ENCODE peak calls at places on chromosome 16, in five cellular contexts. One of them, this sample, is unnamed.

GRCh38 chr16:22641030-22641671 is 130.5 kb downstream of the NPIPB5 start:
- DNase-seq in lung microvascular endothelial cell: peak; percentile 67
- DNase-seq in DND-41: peak; percentile 49
- DNase-seq in AML-193: peak; percentile 32
- DNase-seq in RPMI7951: peak; percentile 41
- DNase-seq in this sample: no peak

GRCh38 chr16:69187387-69187890 is 475 bp downstream of the SNTB2 start:
- DNase-seq in AML-193: no peak
- DNase-seq in DND-41: peak; percentile 50
- DNase-seq in RPMI7951: peak; percentile 40
- DNase-seq in lung microvascular endothelial cell: peak; percentile 53
- DNase-seq in this sample: no peak

GRCh38 chr16:31455601-31456314 is 3.5 kb upstream of the ARMC5 start:
- DNase-seq in DND-41: peak; percentile 57
- DNase-seq in lung microvascular endothelial cell: peak; percentile 65
- DNase-seq in AML-193: peak; percentile 20
- DNase-seq in RPMI7951: no peak
- DNase-seq in this sample: no peak

GRCh38 chr16:65306313-65306712 is 184.4 kb upstream of the CDH11 start:
- DNase-seq in DND-41: no peak
- DNase-seq in AML-193: no peak
- DNase-seq in RPMI7951: no peak
- DNase-seq in lung microvascular endothelial cell: no peak
- DNase-seq in this sample: no peak

GRCh38 chr16:85399583-85400284 is 213.4 kb upstream of the GSE1 start:
- DNase-seq in DND-41: peak; percentile 16
- DNase-seq in RPMI7951: no peak
- DNase-seq in AML-193: no peak
- DNase-seq in lung microvascular endothelial cell: no peak
- DNase-seq in this sample: no peak

GRCh38 chr16:17194190-17194780 is 276.5 kb downstream of the XYLT1 start:
- DNase-seq in AML-193: no peak
- DNase-seq in lung microvascular endothelial cell: peak; percentile 23
- DNase-seq in RPMI7951: no peak
- DNase-seq in DND-41: peak; percentile 36
- DNase-seq in this sample: no peak

GRCh38 chr16:6009151-6009550 is 911.6 kb upstream of the EEF2KMT start:
- DNase-seq in lung microvascular endothelial cell: no peak
- DNase-seq in AML-193: no peak
- DNase-seq in DND-41: no peak
- DNase-seq in RPMI7951: no peak
- DNase-seq in this sample: no peak

GRCh38 chr16:68400083-68400923 is 48.0 kb downstream of the SMPD3 start:
- DNase-seq in lung microvascular endothelial cell: no peak
- DNase-seq in RPMI7951: no peak
- DNase-seq in DND-41: peak; percentile 34
- DNase-seq in AML-193: no peak
- DNase-seq in this sample: no peak

GRCh38 chr16:55543470-55543869 is 23.0 kb upstream of the CAPNS2 start:
- DNase-seq in AML-193: no peak
- DNase-seq in lung microvascular endothelial cell: peak; percentile 34
- DNase-seq in DND-41: no peak
- DNase-seq in RPMI7951: peak; percentile 35
- DNase-seq in this sample: no peak

GRCh38 chr16:2969545-2970521 is 685 bp downstream of the PAQR4 start:
- DNase-seq in lung microvascular endothelial cell: peak; percentile 32
- DNase-seq in AML-193: peak; percentile 78
- DNase-seq in DND-41: peak; percentile 88
- DNase-seq in RPMI7951: peak; percentile 55
- DNase-seq in this sample: peak; percentile 22

GRCh38 chr16:65123846-65124513 is 2.1 kb upstream of the CDH11 start:
- DNase-seq in AML-193: no peak
- DNase-seq in DND-41: no peak
- DNase-seq in lung microvascular endothelial cell: no peak
- DNase-seq in RPMI7951: no peak
- DNase-seq in this sample: no peak

GRCh38 chr16:22757202-22757601 is 56.8 kb upstream of the HS3ST2 start:
- DNase-seq in AML-193: no peak
- DNase-seq in RPMI7951: no peak
- DNase-seq in DND-41: no peak
- DNase-seq in lung microvascular endothelial cell: no peak
- DNase-seq in this sample: no peak

GRCh38 chr16:65681406-65681805 is 559.5 kb upstream of the CDH11 start:
- DNase-seq in AML-193: no peak
- DNase-seq in RPMI7951: peak; percentile 91
- DNase-seq in lung microvascular endothelial cell: no peak
- DNase-seq in DND-41: no peak
- DNase-seq in this sample: no peak

GRCh38 chr16:19173649-19174383 is 5.8 kb downstream of the SYT17 start:
- DNase-seq in RPMI7951: peak; percentile 45
- DNase-seq in lung microvascular endothelial cell: no peak
- DNase-seq in AML-193: no peak
- DNase-seq in DND-41: no peak
- DNase-seq in this sample: no peak

GRCh38 chr16:24508614-24509013 is 30.8 kb upstream of the RBBP6 start:
- DNase-seq in lung microvascular endothelial cell: peak; percentile 54
- DNase-seq in RPMI7951: peak; percentile 64
- DNase-seq in DND-41: no peak
- DNase-seq in AML-193: no peak
- DNase-seq in this sample: no peak

GRCh38 chr16:51151435-51151950 is 423 bp upstream of the SALL1 start:
- DNase-seq in AML-193: no peak
- DNase-seq in DND-41: no peak
- DNase-seq in RPMI7951: peak; percentile 82
- DNase-seq in lung microvascular endothelial cell: no peak
- DNase-seq in this sample: no peak

GRCh38 chr16:70730016-70730415 is 44.2 kb upstream of the MTSS2 start:
- DNase-seq in RPMI7951: no peak
- DNase-seq in DND-41: no peak
- DNase-seq in AML-193: no peak
- DNase-seq in lung microvascular endothelial cell: no peak
- DNase-seq in this sample: no peak

GRCh38 chr16:75309899-75310430 is 58.5 kb upstream of the BCAR1 start:
- DNase-seq in RPMI7951: no peak
- DNase-seq in AML-193: no peak
- DNase-seq in DND-41: no peak
- DNase-seq in lung microvascular endothelial cell: no peak
- DNase-seq in this sample: no peak

GRCh38 chr16:88703486-88704309 is 2.5 kb downstream of the RNF166 start:
- DNase-seq in DND-41: peak; percentile 93
- DNase-seq in AML-193: peak; percentile 79
- DNase-seq in lung microvascular endothelial cell: peak; percentile 54
- DNase-seq in RPMI7951: no peak
- DNase-seq in this sample: no peak

GRCh38 chr16:28181557-28181914 is 30.2 kb downstream of the XPO6 start:
- DNase-seq in DND-41: no peak
- DNase-seq in lung microvascular endothelial cell: peak; percentile 87
- DNase-seq in RPMI7951: peak; percentile 94
- DNase-seq in AML-193: no peak
- DNase-seq in this sample: no peak

GRCh38 chr16:83040174-83040573 is 413.4 kb downstream of the CDH13 start:
- DNase-seq in AML-193: no peak
- DNase-seq in DND-41: no peak
- DNase-seq in RPMI7951: peak; percentile 91
- DNase-seq in lung microvascular endothelial cell: peak; percentile 72
- DNase-seq in this sample: no peak

GRCh38 chr16:89332248-89333245 is 115.0 kb downstream of the ZNF778 start:
- DNase-seq in lung microvascular endothelial cell: no peak
- DNase-seq in AML-193: no peak
- DNase-seq in RPMI7951: no peak
- DNase-seq in DND-41: no peak
- DNase-seq in this sample: no peak

GRCh38 chr16:23597003-23597756 is 1.1 kb upstream of the NDUFAB1 start:
- DNase-seq in AML-193: no peak
- DNase-seq in DND-41: peak; percentile 11
- DNase-seq in lung microvascular endothelial cell: peak; percentile 25
- DNase-seq in RPMI7951: peak; percentile 60
- DNase-seq in this sample: no peak

GRCh38 chr16:46972971-46973456 is 460 bp downstream of the DNAJA2 start:
- DNase-seq in RPMI7951: peak; percentile 33
- DNase-seq in lung microvascular endothelial cell: no peak
- DNase-seq in AML-193: no peak
- DNase-seq in DND-41: peak; percentile 30
- DNase-seq in this sample: no peak

GRCh38 chr16:85690469-85691064 is 1.8 kb upstream of the GINS2 start:
- DNase-seq in RPMI7951: peak; percentile 27
- DNase-seq in DND-41: no peak
- DNase-seq in lung microvascular endothelial cell: no peak
- DNase-seq in AML-193: no peak
- DNase-seq in this sample: no peak

GRCh38 chr16:53809088-53809951 is 105.4 kb downstream of the FTO start:
- DNase-seq in AML-193: no peak
- DNase-seq in DND-41: no peak
- DNase-seq in lung microvascular endothelial cell: no peak
- DNase-seq in RPMI7951: peak; percentile 71
- DNase-seq in this sample: no peak

GRCh38 chr16:11254913-11255736 is 879 bp downstream of the SOCS1 start:
- DNase-seq in AML-193: peak; percentile 60
- DNase-seq in lung microvascular endothelial cell: peak; percentile 67
- DNase-seq in RPMI7951: peak; percentile 33
- DNase-seq in DND-41: peak; percentile 62
- DNase-seq in this sample: no peak

GRCh38 chr16:53753431-53753830 is 49.5 kb downstream of the FTO start:
- DNase-seq in DND-41: no peak
- DNase-seq in lung microvascular endothelial cell: no peak
- DNase-seq in AML-193: no peak
- DNase-seq in RPMI7951: no peak
- DNase-seq in this sample: no peak

GRCh38 chr16:3158498-3159314 is 23.9 kb downstream of the ZNF213 start:
- DNase-seq in RPMI7951: peak; percentile 85
- DNase-seq in AML-193: peak; percentile 60
- DNase-seq in lung microvascular endothelial cell: peak; percentile 83
- DNase-seq in DND-41: peak; percentile 91
- DNase-seq in this sample: no peak

GRCh38 chr16:20676268-20676828 is 21.1 kb downstream of the ACSM1 start:
- DNase-seq in lung microvascular endothelial cell: no peak
- DNase-seq in AML-193: no peak
- DNase-seq in DND-41: no peak
- DNase-seq in RPMI7951: no peak
- DNase-seq in this sample: no peak

GRCh38 chr16:84603115-84603816 is 14.6 kb downstream of the COTL1 start:
- DNase-seq in AML-193: peak; percentile 34
- DNase-seq in DND-41: no peak
- DNase-seq in RPMI7951: peak; percentile 95
- DNase-seq in lung microvascular endothelial cell: peak; percentile 94
- DNase-seq in this sample: peak; percentile 29